ENCODE peak calls at places on chromosome 16, in five cellular contexts. R is small intestine; L is effector memory CD4-positive, alpha-beta T cell; N is Caco-2; C is Karpas-422. Y is an unnamed sample.

GRCh38 chr16:80541306-80541694 is 507 bp downstream of the DYNLRB2 start:
- DNase-seq in R (no peak), L (no peak), N (no peak), C (no peak), Y (no peak)

GRCh38 chr16:66552288-66553143 is at the start of gene CKLF:
- DNase-seq in R (peak; percentile 90), L (peak; percentile 85), N (peak; percentile 90), C (peak; percentile 97), Y (peak; percentile 93)

GRCh38 chr16:4618645-4619418 is 4.1 kb upstream of the UBALD1 start:
- DNase-seq in R (peak; percentile 58), L (no peak), N (no peak), C (no peak), Y (no peak)

GRCh38 chr16:66521951-66522771 is 27.8 kb downstream of the TK2 start:
- DNase-seq in R (peak; percentile 77), L (peak; percentile 68), N (no peak), C (no peak), Y (peak; percentile 71)

GRCh38 chr16:65769776-65770438 is 596.6 kb upstream of the CDH5 start:
- DNase-seq in R (no peak), L (no peak), N (no peak), C (no peak), Y (no peak)

GRCh38 chr16:918741-919657 is 51.8 kb downstream of the LMF1 start:
- DNase-seq in R (no peak), L (no peak), N (no peak), C (no peak), Y (no peak)

GRCh38 chr16:86546638-86547013 is 8.4 kb downstream of the MTHFSD start:
- DNase-seq in R (peak; percentile 16), L (no peak), N (no peak), C (no peak), Y (no peak)

GRCh38 chr16:17160285-17160854 is 310.4 kb downstream of the XYLT1 start:
- DNase-seq in R (no peak), L (no peak), N (no peak), C (no peak), Y (no peak)

GRCh38 chr16:49681449-49681848 is 174.5 kb downstream of the ZNF423 start:
- DNase-seq in R (no peak), L (no peak), N (no peak), C (no peak), Y (no peak)

GRCh38 chr16:67179421-67180080 is 4.2 kb downstream of the MATCAP1 start:
- DNase-seq in R (no peak), L (no peak), N (no peak), C (no peak), Y (no peak)

GRCh38 chr16:29231231-29231630 is 175.3 kb downstream of the NPIPB11 start:
- DNase-seq in R (no peak), L (no peak), N (no peak), C (no peak), Y (no peak)

GRCh38 chr16:20910781-20911321 is 10.3 kb downstream of the LYRM1 start:
- DNase-seq in R (peak; percentile 41), L (no peak), N (no peak), C (no peak), Y (no peak)

GRCh38 chr16:802914-803750 is 2.6 kb upstream of the GNG13 start:
- DNase-seq in R (no peak), L (no peak), N (no peak), C (no peak), Y (no peak)

GRCh38 chr16:53099318-53100130 is 44.7 kb downstream of the CHD9 start:
- DNase-seq in R (peak; percentile 98), L (peak; percentile 61), N (peak; percentile 95), C (peak; percentile 78), Y (peak; percentile 95)

GRCh38 chr16:72791786-72792185 is 256.1 kb downstream of the ZFHX3 start:
- DNase-seq in R (no peak), L (no peak), N (no peak), C (no peak), Y (no peak)

GRCh38 chr16:86708431-86708830 is 130.1 kb downstream of the FOXL1 start:
- DNase-seq in R (no peak), L (no peak), N (peak; percentile 29), C (no peak), Y (no peak)

GRCh38 chr16:1188781-1189189 is 35.9 kb downstream of the CACNA1H start:
- DNase-seq in R (peak; percentile 37), L (peak; percentile 10), N (no peak), C (peak; percentile 86), Y (peak; percentile 67)

GRCh38 chr16:50940275-50940854 is 198.5 kb downstream of the CYLD start:
- DNase-seq in R (no peak), L (no peak), N (no peak), C (no peak), Y (no peak)

GRCh38 chr16:72270531-72270930 is 98.6 kb upstream of the PMFBP1 start:
- DNase-seq in R (peak; percentile 43), L (no peak), N (peak; percentile 62), C (no peak), Y (peak; percentile 44)

GRCh38 chr16:3716831-3717234 is 491 bp downstream of the TRAP1 start:
- DNase-seq in R (peak; percentile 50), L (peak; percentile 5), N (peak; percentile 36), C (peak; percentile 84), Y (no peak)

GRCh38 chr16:50463581-50464324 is 84.4 kb upstream of the NKD1 start:
- DNase-seq in R (no peak), L (no peak), N (peak; percentile 85), C (peak; percentile 28), Y (no peak)

GRCh38 chr16:1502092-1503004 is 9.2 kb downstream of the TELO2 start:
- DNase-seq in R (no peak), L (no peak), N (no peak), C (no peak), Y (no peak)

GRCh38 chr16:77993586-77993985 is 28.8 kb upstream of the CLEC3A start:
- DNase-seq in R (no peak), L (no peak), N (no peak), C (no peak), Y (peak; percentile 11)

GRCh38 chr16:71933913-71934696 is 38.8 kb downstream of the IST1 start:
- DNase-seq in R (no peak), L (no peak), N (no peak), C (no peak), Y (no peak)

GRCh38 chr16:55370762-55371482 is 46.9 kb downstream of the IRX6 start:
- DNase-seq in R (peak; percentile 1), L (no peak), N (peak; percentile 68), C (peak; percentile 81), Y (peak; percentile 30)

GRCh38 chr16:85238233-85238647 is 126.0 kb upstream of the CIBAR2 start:
- DNase-seq in R (no peak), L (no peak), N (no peak), C (no peak), Y (peak; percentile 73)

GRCh38 chr16:75494696-75495601 is at the start of gene CHST6:
- DNase-seq in R (peak; percentile 27), L (no peak), N (peak; percentile 69), C (no peak), Y (no peak)

GRCh38 chr16:17518441-17518840 is 47.7 kb upstream of the XYLT1 start:
- DNase-seq in R (no peak), L (no peak), N (no peak), C (no peak), Y (no peak)

GRCh38 chr16:68355447-68356248 is 44.8 kb downstream of the PRMT7 start:
- DNase-seq in R (no peak), L (no peak), N (no peak), C (no peak), Y (no peak)

GRCh38 chr16:52050418-52050817 is 496.5 kb downstream of the TOX3 start:
- DNase-seq in R (no peak), L (no peak), N (no peak), C (no peak), Y (no peak)

GRCh38 chr16:27408012-27408601 is 6.1 kb downstream of the IL21R start:
- DNase-seq in R (peak; percentile 17), L (no peak), N (no peak), C (no peak), Y (no peak)

GRCh38 chr16:27407158-27407557 is 5.2 kb downstream of the IL21R start:
- DNase-seq in R (no peak), L (no peak), N (no peak), C (no peak), Y (no peak)

GRCh38 chr16:27408602-27409031 is 6.6 kb downstream of the IL21R start:
- DNase-seq in R (no peak), L (no peak), N (no peak), C (no peak), Y (no peak)

GRCh38 chr16:27405546-27406451 is 3.8 kb downstream of the IL21R start:
- DNase-seq in R (no peak), L (no peak), N (no peak), C (no peak), Y (no peak)

GRCh38 chr16:27406729-27407128 is 4.8 kb downstream of the IL21R start:
- DNase-seq in R (no peak), L (no peak), N (no peak), C (no peak), Y (no peak)
- H3K4me1 ChIP-seq in R (peaks cover 4% of the 10 kb centered on the region), L (peaks cover 53% of the 10 kb centered on the region), N (no peaks in the 10 kb centered on the region), C (peaks cover 18% of the 10 kb centered on the region), Y (no peaks in the 10 kb centered on the region)

GRCh38 chr16:35147556-35148504 is 1688.4 kb downstream of the TP53TG3F start:
- DNase-seq in R (no peak), L (no peak), N (no peak), C (no peak), Y (no peak)
- H3K9me3 ChIP-seq in R (peaks cover 3% of the 10 kb centered on the region), L (peaks cover 5% of the 10 kb centered on the region), N (no peaks in the 10 kb centered on the region), C (peaks cover 46% of the 10 kb centered on the region), Y (peaks cover 92% of the 10 kb centered on the region)

GRCh38 chr16:23327836-23328235 is 25.7 kb downstream of the SCNN1B start:
- DNase-seq in R (no peak), L (no peak), N (no peak), C (no peak), Y (no peak)
- H3K4me1 ChIP-seq in R (no peaks in the 10 kb centered on the region), L (no peaks in the 10 kb centered on the region), N (no peaks in the 10 kb centered on the region), C (no peaks in the 10 kb centered on the region), Y (peaks cover 23% of the 10 kb centered on the region)

DNA sequence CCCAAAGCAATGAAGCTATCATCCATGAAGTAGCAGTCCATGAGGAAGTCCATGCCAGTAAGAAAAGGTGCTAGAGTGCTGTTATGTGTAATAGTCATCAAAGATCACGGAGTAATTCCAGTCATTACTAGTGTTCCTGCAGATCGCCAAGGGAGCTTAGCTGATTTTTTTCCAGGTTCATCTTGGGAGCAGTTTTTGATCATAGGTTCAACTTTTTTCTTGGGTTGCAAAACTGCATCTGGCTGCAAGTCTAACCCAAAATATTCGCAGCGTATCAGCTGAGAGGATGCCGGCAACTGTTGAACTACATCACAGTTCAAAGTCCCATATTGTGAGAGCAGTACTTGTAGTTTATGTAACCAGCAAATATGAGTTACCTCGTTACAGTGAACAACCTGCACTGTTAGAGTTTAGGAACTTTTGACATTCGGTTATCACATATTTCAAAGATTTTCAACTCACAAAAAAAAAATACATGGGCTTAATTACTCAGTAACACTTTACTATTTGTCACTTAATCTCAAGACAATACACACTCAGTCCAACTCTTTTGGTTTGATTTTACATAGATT is 18.4 kb upstream of the RSL1D1 start:
- DNase-seq in R (peak; percentile 53), L (no peak), N (no peak), C (no peak), Y (no peak)
- H3K9me3 ChIP-seq in R (no peaks in the 10 kb centered on the region), L (no peaks in the 10 kb centered on the region), N (no peaks in the 10 kb centered on the region), C (no peaks in the 10 kb centered on the region), Y (no peaks in the 10 kb centered on the region)

Y was measured in mucosa of descending colon.